ENCODE peak calls at places on chromosome 15, in four cellular contexts. One of them, this sample, is unnamed.

GRCh38 chr15:64979252-64979710 is 10.4 kb downstream of the SPG21 start:
- DNase-seq in HepG2: no peak
- DNase-seq in GM12878: no peak
- DNase-seq in K562: no peak
- DNase-seq in this sample: no peak

GRCh38 chr15:67254238-67255175 is at the start of the genes AAGAB and IQCH:
- DNase-seq in HepG2: peak
- DNase-seq in GM12878: peak
- DNase-seq in K562: peak
- DNase-seq in this sample: peak

GRCh38 chr15:41944313-41944940 is 27.9 kb downstream of the EHD4 start:
- DNase-seq in HepG2: peak
- DNase-seq in GM12878: no peak
- DNase-seq in K562: no peak
- DNase-seq in this sample: no peak

GRCh38 chr15:101697488-101697887 is 26.8 kb downstream of the TARS3 start:
- DNase-seq in HepG2: no peak
- DNase-seq in GM12878: no peak
- DNase-seq in K562: no peak
- DNase-seq in this sample: no peak

GRCh38 chr15:72237286-72238224 is 6.6 kb upstream of the PKM start:
- DNase-seq in HepG2: peak
- DNase-seq in GM12878: peak
- DNase-seq in K562: peak
- DNase-seq in this sample: no peak

GRCh38 chr15:63196846-63197245 is 7.4 kb downstream of the RAB8B start:
- DNase-seq in HepG2: no peak
- DNase-seq in GM12878: no peak
- DNase-seq in K562: no peak
- DNase-seq in this sample: no peak

GRCh38 chr15:63188247-63188936 is 1.0 kb upstream of the RAB8B start:
- DNase-seq in HepG2: no peak
- DNase-seq in GM12878: no peak
- DNase-seq in K562: no peak
- DNase-seq in this sample: no peak

GRCh38 chr15:100628746-100629145 is 26.4 kb downstream of the ASB7 start:
- DNase-seq in HepG2: no peak
- DNase-seq in GM12878: no peak
- DNase-seq in K562: no peak
- DNase-seq in this sample: no peak

GRCh38 chr15:88563638-88564037 is 17.2 kb upstream of the DET1 start:
- DNase-seq in HepG2: no peak
- DNase-seq in GM12878: no peak
- DNase-seq in K562: peak
- DNase-seq in this sample: no peak

GRCh38 chr15:32750981-32751380 is 33.2 kb downstream of the GREM1 start:
- DNase-seq in HepG2: no peak
- DNase-seq in GM12878: no peak
- DNase-seq in K562: no peak
- DNase-seq in this sample: no peak

GRCh38 chr15:79874242-79874641 is 22.6 kb downstream of the MTHFS start:
- DNase-seq in HepG2: peak
- DNase-seq in GM12878: no peak
- DNase-seq in K562: no peak
- DNase-seq in this sample: no peak

GRCh38 chr15:101539930-101540329 is 50.4 kb upstream of the PCSK6 start:
- DNase-seq in HepG2: peak
- DNase-seq in GM12878: no peak
- DNase-seq in K562: no peak
- DNase-seq in this sample: no peak

GRCh38 chr15:59317211-59317610 is 55.5 kb downstream of the MYO1E start:
- DNase-seq in HepG2: no peak
- DNase-seq in GM12878: no peak
- DNase-seq in K562: no peak
- DNase-seq in this sample: no peak

GRCh38 chr15:45242289-45242688 is 9.7 kb upstream of the SLC28A2 start:
- DNase-seq in HepG2: no peak
- DNase-seq in GM12878: no peak
- DNase-seq in K562: no peak
- DNase-seq in this sample: no peak

GRCh38 chr15:40061212-40061901 is 22.4 kb upstream of the SRP14 start:
- DNase-seq in HepG2: no peak
- DNase-seq in GM12878: peak
- DNase-seq in K562: no peak
- DNase-seq in this sample: no peak

GRCh38 chr15:77069521-77070121 is 1.3 kb downstream of the TSPAN3 start:
- DNase-seq in HepG2: no peak
- DNase-seq in GM12878: no peak
- DNase-seq in K562: no peak
- DNase-seq in this sample: no peak

GRCh38 chr15:22979699-22980188 is 424 bp downstream of the CYFIP1 start:
- DNase-seq in HepG2: no peak
- DNase-seq in GM12878: no peak
- DNase-seq in K562: no peak
- DNase-seq in this sample: peak

GRCh38 chr15:22979069-22979698 is 984 bp downstream of the CYFIP1 start:
- DNase-seq in HepG2: peak
- DNase-seq in GM12878: no peak
- DNase-seq in K562: peak
- DNase-seq in this sample: peak

GRCh38 chr15:22973286-22973685 is 6.9 kb downstream of the CYFIP1 start:
- DNase-seq in HepG2: peak
- DNase-seq in GM12878: peak
- DNase-seq in K562: no peak
- DNase-seq in this sample: no peak

GRCh38 chr15:22978691-22979068 is 1.5 kb downstream of the CYFIP1 start:
- DNase-seq in HepG2: no peak
- DNase-seq in GM12878: no peak
- DNase-seq in K562: no peak
- DNase-seq in this sample: no peak

DNA sequence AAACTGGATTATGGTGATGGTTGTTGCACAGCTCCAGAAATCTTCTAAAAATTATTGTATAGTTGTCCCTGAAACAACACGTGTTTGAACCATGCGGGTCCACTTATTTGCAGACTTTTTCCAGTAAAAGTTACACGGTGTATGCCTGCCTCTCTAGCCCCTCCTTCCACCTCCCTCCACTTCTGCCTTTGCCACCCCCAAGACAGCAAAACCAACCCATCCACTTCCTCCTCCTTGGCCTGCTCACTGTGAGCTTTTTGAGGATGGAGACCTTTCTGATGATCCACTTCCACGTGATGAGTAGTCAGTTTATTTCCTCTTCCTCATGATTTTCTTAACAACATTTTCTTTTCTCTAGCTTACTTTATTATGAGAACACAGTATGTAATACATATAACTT is 5.4 kb downstream of the CYFIP1 start:
- DNase-seq in HepG2: no peak
- DNase-seq in GM12878: no peak
- DNase-seq in K562: no peak
- DNase-seq in this sample: no peak
- TF ChIP-seq TARDBP in HepG2: no peak
- TF ChIP-seq TARDBP in GM12878: no peak
- TF ChIP-seq TARDBP in K562: no peak
- TF ChIP-seq TARDBP in this sample: no peak

DNA sequence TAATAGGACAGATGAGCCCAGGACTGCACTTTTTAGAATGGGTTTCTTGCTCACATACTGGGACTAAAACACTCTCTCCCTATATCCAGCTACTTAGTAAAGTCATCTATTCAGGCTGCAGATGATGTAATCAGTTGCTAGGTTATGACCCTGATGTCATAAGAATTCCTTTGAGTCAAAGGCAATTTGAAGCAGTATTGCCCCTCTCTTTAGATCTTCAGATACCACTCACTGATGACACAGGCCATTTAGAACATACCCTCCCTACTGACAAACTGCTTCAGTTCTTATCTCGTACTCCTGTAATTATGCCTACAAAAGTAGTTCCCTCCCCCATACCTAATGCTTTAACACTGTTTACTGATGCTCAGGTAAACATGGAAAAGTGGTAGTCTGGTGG is 450.1 kb upstream of the RASGRP1 start:
- DNase-seq in HepG2: no peak
- DNase-seq in GM12878: no peak
- DNase-seq in K562: no peak
- DNase-seq in this sample: no peak
- TF ChIP-seq BHLHE40 in HepG2: no peak
- TF ChIP-seq BHLHE40 in GM12878: no peak
- TF ChIP-seq BHLHE40 in K562: no peak
- TF ChIP-seq BHLHE40 in this sample: no peak

DNA sequence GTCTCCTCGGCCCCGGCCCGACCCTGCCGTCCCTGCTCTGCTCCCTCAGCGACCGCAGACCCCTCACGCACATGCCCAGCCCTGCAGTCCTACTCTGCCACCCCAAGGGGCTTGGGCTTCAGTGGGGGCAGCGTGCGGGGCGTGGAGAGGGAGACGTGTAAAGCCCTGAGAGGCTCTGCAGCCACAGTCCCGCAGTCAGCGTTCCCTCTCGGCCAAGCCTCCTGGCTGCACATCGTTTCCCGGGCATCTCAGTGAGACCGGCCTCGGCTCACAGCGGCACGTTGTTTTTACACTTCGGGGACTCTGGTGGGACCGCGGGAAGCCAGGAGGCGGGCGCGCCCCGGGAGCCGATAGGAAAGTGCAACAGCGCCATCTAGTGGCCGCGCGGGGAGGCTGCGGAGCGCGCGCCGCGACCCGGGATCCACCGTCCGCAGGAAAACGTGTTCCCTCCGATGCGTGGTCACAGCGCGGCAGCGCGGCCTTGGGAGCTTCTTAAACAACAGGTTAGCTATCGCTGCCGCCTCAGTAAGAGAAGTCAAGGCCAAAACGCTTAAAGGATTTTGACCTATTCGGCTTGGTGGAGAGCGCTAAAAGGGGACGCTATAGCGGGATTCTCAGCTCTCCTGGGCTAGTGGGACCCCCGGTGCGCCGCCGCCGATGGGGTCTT is 226.8 kb upstream of the IGF1R start:
- DNase-seq in HepG2: peak
- DNase-seq in GM12878: no peak
- DNase-seq in K562: peak
- DNase-seq in this sample: peak
- TF ChIP-seq TARDBP in HepG2: no peak
- TF ChIP-seq TARDBP in GM12878: no peak
- TF ChIP-seq TARDBP in K562: no peak
- TF ChIP-seq TARDBP in this sample: no peak

DNA sequence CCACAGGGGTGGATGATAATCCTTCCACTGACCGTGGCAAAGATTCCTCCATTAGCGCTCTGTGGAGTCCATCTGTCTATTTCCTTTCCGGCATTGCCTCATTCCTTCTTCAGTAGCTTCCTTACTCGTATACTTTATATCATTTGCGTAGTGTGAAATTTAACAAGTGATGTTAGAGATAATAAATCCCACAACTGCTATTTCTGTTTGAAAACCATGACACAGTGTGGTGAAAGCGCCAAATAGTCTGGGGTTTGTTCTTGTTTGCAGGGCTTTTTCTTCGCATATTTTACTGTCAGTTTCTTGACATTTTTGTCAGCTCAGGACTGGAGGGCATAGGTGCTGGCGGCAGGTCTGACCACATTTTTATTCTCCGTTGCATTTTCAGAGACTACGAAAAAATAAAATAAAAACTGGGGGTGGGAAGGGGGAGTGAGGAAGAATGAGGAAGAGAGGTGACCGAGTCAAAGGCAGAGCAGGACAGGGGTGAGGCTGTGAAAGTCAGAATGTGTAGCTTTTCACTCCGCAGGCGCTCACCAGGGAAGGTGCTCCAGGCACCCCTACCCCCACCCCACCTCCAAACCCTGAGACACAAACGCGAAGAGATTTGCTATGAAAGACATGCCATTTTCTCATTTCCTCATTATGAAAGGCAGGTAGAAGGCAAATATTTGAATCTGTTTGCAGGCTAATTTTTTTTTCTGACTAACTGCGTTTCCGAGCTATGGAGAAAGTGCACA is 965.0 kb downstream of the MCTP2 start:
- DNase-seq in HepG2: no peak
- DNase-seq in GM12878: no peak
- DNase-seq in K562: no peak
- DNase-seq in this sample: peak
- TF ChIP-seq BHLHE40 in HepG2: no peak
- TF ChIP-seq BHLHE40 in GM12878: no peak
- TF ChIP-seq BHLHE40 in K562: no peak
- TF ChIP-seq BHLHE40 in this sample: no peak

GRCh38 chr15:61299060-61299763 is 70.1 kb upstream of the RORA start:
- DNase-seq in HepG2: no peak
- DNase-seq in GM12878: no peak
- DNase-seq in K562: no peak
- DNase-seq in this sample: no peak

GRCh38 chr15:61301701-61302100 is 72.6 kb upstream of the RORA start:
- DNase-seq in HepG2: no peak
- DNase-seq in GM12878: no peak
- DNase-seq in K562: no peak
- DNase-seq in this sample: no peak
- TF ChIP-seq TARDBP in HepG2: no peak
- TF ChIP-seq TARDBP in GM12878: no peak
- TF ChIP-seq TARDBP in K562: no peak
- TF ChIP-seq TARDBP in this sample: no peak

GRCh38 chr15:57495554-57496235 is 96.0 kb upstream of the MYZAP start:
- DNase-seq in HepG2: no peak
- DNase-seq in GM12878: no peak
- DNase-seq in K562: no peak
- DNase-seq in this sample: no peak

GRCh38 chr15:57496594-57496945 is 95.1 kb upstream of the MYZAP start:
- DNase-seq in HepG2: no peak
- DNase-seq in GM12878: no peak
- DNase-seq in K562: no peak
- DNase-seq in this sample: no peak

GRCh38 chr15:57494575-57494974 is 97.1 kb upstream of the MYZAP start:
- DNase-seq in HepG2: no peak
- DNase-seq in GM12878: no peak
- DNase-seq in K562: no peak
- DNase-seq in this sample: no peak

GRCh38 chr15:57496946-57497944 is 94.5 kb upstream of the MYZAP start:
- DNase-seq in HepG2: peak
- DNase-seq in GM12878: no peak
- DNase-seq in K562: no peak
- DNase-seq in this sample: no peak

DNA sequence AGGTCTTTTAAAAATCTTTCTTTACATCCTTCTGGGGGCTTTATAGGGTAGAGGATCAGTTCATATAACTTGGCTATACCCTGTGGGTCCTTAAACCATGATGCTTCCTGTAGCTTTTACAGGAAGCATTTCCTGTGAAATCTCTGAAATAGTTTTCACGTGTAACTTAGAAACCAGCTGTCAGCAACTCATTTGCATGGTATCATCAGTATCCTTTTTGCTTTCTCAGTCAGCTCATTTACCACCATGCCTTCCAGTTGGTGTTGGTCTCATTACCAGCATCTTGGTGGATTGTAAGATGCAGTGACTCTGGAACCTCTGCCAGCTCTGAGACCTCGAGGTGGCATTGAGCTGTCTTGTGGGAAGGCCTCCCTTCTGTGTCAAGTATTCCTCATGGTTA is 96.7 kb upstream of the MYZAP start:
- DNase-seq in HepG2: no peak
- DNase-seq in GM12878: no peak
- DNase-seq in K562: no peak
- DNase-seq in this sample: no peak
- TF ChIP-seq BHLHE40 in HepG2: no peak
- TF ChIP-seq BHLHE40 in GM12878: no peak
- TF ChIP-seq BHLHE40 in K562: no peak
- TF ChIP-seq BHLHE40 in this sample: no peak

This sample was measured in HEK293T.